ENCODE peak calls at places on chromosomes 16 and 17, in seven cellular contexts. F, T, Z, E, X, Q and L are unnamed samples.

GRCh38 chr17:81842725-81843504 is 8.1 kb upstream of the PPP1R27 start:
- ATAC-seq in T (no peak), E (peak; percentile 13), Z (no peak), F (no peak), Q (no peak), X (peak; percentile 14), L (peak; percentile 60)

GRCh38 chr17:80742581-80743180 is 198.0 kb downstream of the RPTOR start:
- ATAC-seq in F (no peak), T (no peak), X (no peak), Z (no peak), Q (peak; percentile 53), E (peak; percentile 17), L (no peak)

GRCh38 chr16:75486666-75487313 is 8.5 kb downstream of the CHST6 start:
- ATAC-seq in Z (peak; percentile 18), F (no peak), X (peak; percentile 83), Q (no peak), T (no peak), E (no peak), L (no peak)

GRCh38 chr16:89417352-89417751 is 73.0 kb downstream of the ANKRD11 start:
- ATAC-seq in T (no peak), X (no peak), Q (no peak), F (no peak), E (no peak), Z (peak; percentile 39), L (no peak)

GRCh38 chr17:39261286-39261685 is 35.5 kb upstream of the STAC2 start:
- ATAC-seq in Z (no peak), F (peak; percentile 87), T (no peak), E (peak; percentile 80), Q (no peak), X (peak; percentile 56), L (no peak)

GRCh38 chr17:13153036-13153435 is 135.2 kb upstream of the ELAC2 start:
- ATAC-seq in Z (no peak), Q (no peak), X (no peak), T (no peak), E (no peak), F (no peak), L (no peak)

GRCh38 chr17:27281438-27281837 is 12.5 kb upstream of the WSB1 start:
- ATAC-seq in X (no peak), E (no peak), Z (no peak), T (no peak), F (no peak), Q (no peak), L (no peak)

GRCh38 chr17:65455972-65456343 is 105.5 kb downstream of the AXIN2 start:
- ATAC-seq in Q (peak; percentile 6), T (no peak), E (peak; percentile 64), F (peak; percentile 70), X (peak; percentile 48), Z (peak; percentile 87), L (peak; percentile 37)

GRCh38 chr17:46274238-46274637 is 20.7 kb upstream of the LRRC37A start:
- ATAC-seq in T (no peak), E (no peak), F (no peak), X (no peak), Z (no peak), Q (no peak), L (no peak)

GRCh38 chr16:29990033-29990432 is 5.4 kb downstream of the HIRIP3 start:
- ATAC-seq in Z (no peak), T (no peak), F (no peak), Q (peak; percentile 72), X (no peak), E (no peak), L (no peak)

GRCh38 chr16:17301593-17302135 is 169.1 kb downstream of the XYLT1 start:
- ATAC-seq in Z (no peak), F (no peak), E (no peak), X (peak; percentile 91), T (no peak), Q (no peak), L (no peak)

GRCh38 chr16:11414815-11415775 is 69.8 kb downstream of the RMI2 start:
- ATAC-seq in E (no peak), Q (no peak), Z (no peak), X (no peak), F (peak; percentile 66), T (no peak), L (no peak)

GRCh38 chr17:75758131-75758905 is 6.7 kb downstream of the GALK1 start:
- ATAC-seq in T (peak; percentile 64), X (no peak), Z (no peak), Q (no peak), F (peak; percentile 65), E (peak; percentile 70), L (no peak)
- TF ChIP-seq CTCF in T (peak; percentile 80), X (peak; percentile 22), Z (peak; percentile 64), Q (no peak), F (peak; percentile 60), E (peak; percentile 73), L (no peak)

GRCh38 chr16:50791522-50791921 is 49.6 kb downstream of the CYLD start:
- ATAC-seq in E (no peak), F (no peak), Q (no peak), T (no peak), Z (no peak), X (no peak), L (no peak)
- TF ChIP-seq POLR2AphosphoS5 in E (no peak), F (no peak), Q (no peak), T (no peak), Z (no peak), X (no peak), L (no peak)

DNA sequence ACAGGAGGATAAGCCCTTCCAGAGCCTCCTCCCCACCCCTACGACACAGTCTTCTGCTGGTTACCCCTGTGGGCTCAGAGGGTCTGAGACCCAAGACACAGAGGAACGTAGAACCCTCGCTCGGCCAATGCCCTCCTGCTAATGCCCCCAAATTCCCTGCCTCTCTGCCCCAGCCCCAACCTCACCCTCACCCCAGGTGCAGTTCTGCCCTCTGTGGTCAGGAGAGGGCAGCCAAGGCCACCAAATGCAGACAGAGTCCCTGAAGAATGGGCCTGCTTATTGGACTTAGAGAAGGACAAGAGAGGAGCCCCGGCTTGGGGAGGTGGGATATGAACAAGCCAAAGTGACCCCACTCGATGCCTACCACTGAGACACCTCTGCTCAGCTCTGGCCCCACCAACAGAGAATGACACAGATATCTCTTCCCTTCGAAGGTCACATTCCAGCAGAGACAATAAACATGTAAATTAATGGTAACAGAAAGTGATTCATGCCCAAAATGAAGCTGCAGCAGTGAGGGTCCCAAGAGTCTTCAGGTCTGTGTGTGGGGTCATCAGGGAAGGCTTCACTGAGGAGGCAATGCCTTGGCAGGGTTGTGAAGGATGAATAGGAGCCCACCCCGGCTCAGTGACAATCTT is 80.9 kb upstream of the CCL1 start:
- ATAC-seq in Z (peak; percentile 78), Q (no peak), E (peak; percentile 67), F (peak; percentile 91), T (peak; percentile 89), X (peak; percentile 57), L (no peak)
- TF ChIP-seq CTCF in Z (peak; percentile 71), Q (no peak), E (peak; percentile 34), F (peak; percentile 61), T (peak; percentile 72), X (peak; percentile 15), L (peak; percentile 16)

DNA sequence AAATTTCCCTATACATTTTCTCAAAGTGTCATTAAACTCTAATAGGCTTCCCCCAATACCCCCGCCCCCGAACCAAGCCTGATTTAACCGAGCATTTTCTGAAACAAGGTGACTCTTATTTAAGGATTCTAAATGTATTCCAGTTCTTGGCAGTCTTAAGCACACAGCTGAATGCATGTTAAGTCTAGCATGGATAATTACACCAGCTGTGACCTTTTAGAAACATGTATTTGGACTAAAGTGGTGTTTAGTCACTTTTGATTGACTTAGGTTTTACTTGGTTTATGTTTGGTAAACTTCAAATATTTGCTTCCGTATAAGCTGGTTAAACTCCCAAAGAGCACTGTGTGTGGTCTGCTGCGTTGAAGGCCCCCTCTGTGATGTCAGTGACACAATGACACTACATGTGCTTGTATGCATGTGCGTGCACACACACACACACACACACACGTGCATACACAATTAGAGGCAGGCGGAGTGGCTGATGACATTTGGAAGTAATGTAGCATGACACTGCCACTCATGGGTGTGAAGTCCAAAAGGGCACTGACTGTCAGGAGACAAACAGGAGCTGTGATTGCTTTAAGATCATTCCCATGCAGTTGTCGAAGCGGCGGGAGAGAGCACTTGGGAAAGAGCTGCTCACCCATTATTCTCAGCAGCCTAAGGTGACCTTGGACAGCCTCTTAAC is 156.1 kb upstream of the CDH13 start:
- ATAC-seq in X (no peak), E (no peak), F (no peak), Q (no peak), T (no peak), Z (peak; percentile 64), L (no peak)
- TF ChIP-seq POLR2AphosphoS5 in X (no peak), E (no peak), F (no peak), Q (no peak), T (no peak), Z (no peak), L (no peak)

DNA sequence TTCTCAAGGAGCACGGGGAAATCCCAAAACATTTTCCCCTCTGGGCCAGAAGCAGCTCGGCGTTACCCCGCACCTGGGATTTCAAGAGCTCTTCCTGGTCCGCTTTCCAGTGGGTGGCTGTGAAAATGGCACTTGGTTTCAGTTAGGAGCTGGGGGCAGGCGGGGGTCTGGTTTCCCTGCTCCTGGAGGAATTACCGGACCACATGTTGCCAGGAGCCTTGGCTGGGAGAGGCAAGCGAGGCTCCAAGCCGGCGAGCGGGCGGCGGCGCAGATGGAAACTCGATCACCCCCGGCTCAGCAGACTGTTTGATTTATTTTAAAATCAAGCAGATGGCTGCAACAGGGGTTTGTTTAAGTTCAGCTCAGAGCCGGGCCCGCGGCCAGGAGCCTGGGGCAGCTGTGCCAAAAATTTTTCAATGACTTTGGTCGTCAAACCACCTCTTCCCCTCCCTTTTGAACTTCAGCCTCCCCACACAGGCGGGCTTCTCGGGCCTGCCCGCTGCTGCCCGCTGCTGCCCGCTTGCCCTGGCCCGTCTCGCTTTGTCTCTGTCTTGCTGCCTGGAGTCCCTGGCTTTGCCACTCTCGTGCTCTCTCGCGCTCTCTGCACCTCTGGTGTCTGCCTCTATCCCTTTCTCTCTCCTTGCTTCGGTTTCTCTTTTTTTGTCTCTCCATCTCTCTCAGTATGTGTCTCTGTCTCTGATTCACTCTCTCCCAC is 108.0 kb upstream of the CIBAR2 start:
- ATAC-seq in X (no peak), T (peak; percentile 86), Z (peak; percentile 70), F (peak; percentile 47), Q (peak; percentile 72), E (no peak), L (peak; percentile 83)
- TF ChIP-seq CTCF in X (no peak), T (no peak), Z (peak; percentile 31), F (no peak), Q (no peak), E (no peak), L (peak; percentile 12)